ENCODE peak calls at places on chromosomes 6 and 20, in seven cellular contexts. P, O, E, B, F, Z and D are unnamed samples.
A peak's percentile ranks its signal among the peaks of the same experiment; 100 is the strongest.

GRCh38 chr6:39823187-39823815 is 31.1 kb downstream of the DAAM2 start:
- DNase-seq in F (no peak), E (no peak), B (peak; percentile 49), O (peak; percentile 58), Z (no peak), P (peak; percentile 22), D (no peak)

GRCh38 chr20:61119263-61119662 is 132.8 kb upstream of the CDH4 start:
- DNase-seq in E (no peak), F (no peak), P (no peak), B (no peak), O (no peak), Z (no peak), D (no peak)

GRCh38 chr20:36441027-36441414 is 100.3 kb upstream of the MYL9 start:
- DNase-seq in Z (no peak), E (no peak), O (no peak), F (no peak), B (no peak), P (no peak), D (no peak)

GRCh38 chr20:11912013-11912663 is 5.6 kb upstream of the BTBD3 start:
- DNase-seq in E (peak; percentile 9), P (no peak), F (no peak), Z (no peak), O (no peak), B (no peak), D (no peak)

GRCh38 chr20:29448806-29449470 is 1808.5 kb upstream of the DEFB115 start:
- DNase-seq in Z (no peak), O (no peak), F (no peak), P (no peak), E (no peak), B (no peak), D (no peak)

GRCh38 chr6:144840619-144841018 is 555.5 kb downstream of the UTRN start:
- DNase-seq in Z (no peak), P (no peak), O (no peak), B (no peak), E (no peak), F (no peak), D (no peak)

GRCh38 chr6:16470502-16471221 is 232.3 kb downstream of the GMPR start:
- DNase-seq in E (no peak), P (no peak), B (no peak), F (no peak), Z (no peak), O (no peak), D (no peak)

GRCh38 chr6:87699576-87699975 is 2.5 kb downstream of the AKIRIN2 start:
- DNase-seq in O (no peak), P (no peak), Z (no peak), B (no peak), E (no peak), F (no peak), D (no peak)

GRCh38 chr20:49982072-49982345 is 771 bp upstream of the SNAI1 start:
- DNase-seq in P (no peak), F (no peak), O (peak; percentile 48), B (no peak), Z (no peak), E (no peak), D (no peak)

GRCh38 chr20:32521780-32522524 is 63.2 kb downstream of the NOL4L start:
- DNase-seq in B (peak; percentile 64), O (peak; percentile 68), E (peak; percentile 92), Z (peak; percentile 62), P (peak; percentile 69), F (peak; percentile 60), D (peak; percentile 89)
- TF ChIP-seq CTCF in B (peak; percentile 85), O (peak; percentile 74), E (peak; percentile 99), Z (peak; percentile 85), P (peak; percentile 76), F (peak; percentile 79), D (peak; percentile 76)

DNA sequence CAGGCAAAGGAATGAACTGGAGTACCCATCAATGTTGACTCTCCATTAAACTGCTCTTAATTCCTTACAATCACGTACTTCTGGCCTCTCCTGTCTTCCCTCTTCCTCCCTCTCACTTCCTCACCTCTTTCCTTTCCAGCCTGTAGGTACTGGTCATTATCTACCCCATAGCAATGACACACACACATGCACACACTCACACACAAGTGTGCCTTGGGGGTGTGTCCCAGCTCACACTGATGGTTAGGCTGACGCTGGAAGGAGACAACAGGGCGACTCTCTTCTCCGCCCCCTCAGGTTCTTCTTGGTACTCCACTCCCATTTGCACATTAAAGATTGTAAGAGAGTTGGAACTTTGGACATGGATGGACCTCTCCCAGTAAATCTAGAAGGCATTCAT is 14.0 kb upstream of the SERPINB9 start:
- DNase-seq in B (no peak), F (no peak), E (no peak), P (peak; percentile 15), Z (no peak), O (no peak), D (no peak)
- TF ChIP-seq CTCF in B (no peak), F (no peak), E (no peak), P (no peak), Z (no peak), O (no peak), D (no peak)

DNA sequence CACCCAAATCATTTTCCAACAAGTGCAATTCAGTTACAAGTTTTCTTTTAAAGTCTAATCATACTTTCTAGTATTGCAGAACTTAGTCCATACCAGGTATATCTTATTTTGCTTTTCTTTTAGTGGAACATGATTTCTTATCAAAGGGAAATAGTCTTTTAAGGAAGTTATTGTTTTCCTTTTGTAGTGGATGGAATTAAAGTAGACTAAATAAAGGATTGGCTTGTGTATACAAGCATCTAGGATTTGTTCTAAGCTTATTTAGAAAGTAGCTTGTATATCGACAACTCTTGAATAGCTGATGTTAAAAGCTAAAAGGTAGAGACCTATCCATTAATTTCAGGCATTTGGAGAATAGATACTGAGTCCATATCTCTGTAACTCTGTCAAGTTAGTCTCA is 14.8 kb downstream of the DCBLD1 start:
- DNase-seq in F (no peak), B (no peak), E (no peak), O (no peak), P (no peak), Z (no peak), D (no peak)
- TF ChIP-seq CTCF in F (no peak), B (no peak), E (no peak), O (no peak), P (no peak), Z (no peak), D (no peak)

DNA sequence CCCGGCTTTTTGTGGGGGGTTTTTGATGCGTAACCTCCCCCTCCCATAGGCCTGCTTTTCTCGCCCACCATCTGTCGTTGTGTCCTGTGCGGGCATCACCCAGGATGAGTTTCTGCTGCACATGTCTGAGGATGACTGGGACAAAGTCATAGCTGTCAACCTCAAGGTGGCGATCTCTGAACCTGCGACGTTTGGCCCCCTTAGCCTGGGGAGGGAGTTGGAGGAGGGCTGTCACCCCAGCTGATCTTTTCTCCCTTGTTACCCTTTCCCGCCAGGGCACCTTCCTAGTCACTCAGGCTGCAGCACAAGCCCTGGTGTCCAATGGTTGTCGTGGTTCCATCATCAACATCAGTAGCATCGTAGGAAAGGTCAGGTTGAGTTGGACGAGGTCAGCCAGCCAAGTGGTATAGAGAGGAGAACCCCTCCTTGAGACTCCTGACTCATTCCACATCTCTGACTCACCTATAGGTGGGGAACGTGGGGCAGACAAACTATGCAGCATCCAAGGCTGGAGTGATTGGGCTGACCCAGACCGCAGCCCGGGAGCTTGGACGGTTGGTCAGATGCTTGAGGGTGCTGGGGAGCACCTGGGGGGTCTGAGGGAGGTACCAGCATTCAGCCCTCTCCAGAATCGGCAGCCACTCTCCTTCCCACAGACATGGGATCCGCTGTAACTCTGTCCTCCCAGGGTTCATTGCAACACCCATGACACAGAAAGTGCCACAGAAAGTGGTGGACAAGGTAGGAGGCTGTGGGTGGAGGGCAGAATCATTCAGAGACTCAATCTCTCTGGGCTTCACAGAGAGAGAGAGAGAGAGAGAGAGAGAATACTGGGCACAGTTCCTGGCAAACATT is 944 bp downstream of the HSD17B8 start:
- DNase-seq in Z (no peak), B (no peak), O (no peak), F (no peak), E (peak; percentile 55), P (no peak), D (no peak)
- TF ChIP-seq CTCF in Z (no peak), B (no peak), O (no peak), F (no peak), E (peak; percentile 10), P (no peak), D (no peak)

GRCh38 chr6:42563697-42564495 is at the start of gene UBR2:
- DNase-seq in E (peak; percentile 99), P (peak; percentile 98), B (peak; percentile 98), F (peak; percentile 85), O (peak; percentile 96), Z (peak; percentile 87), D (peak; percentile 93)
- TF ChIP-seq CTCF in E (peak; percentile 31), P (peak; percentile 32), B (peak; percentile 21), F (peak; percentile 27), O (peak; percentile 26), Z (peak; percentile 52), D (peak; percentile 59)

GRCh38 chr6:168149015-168149414 is 70.0 kb upstream of the FRMD1 start:
- DNase-seq in P (no peak), O (no peak), E (no peak), B (no peak), Z (no peak), F (no peak), D (no peak)

GRCh38 chr6:168152306-168152963 is 73.4 kb upstream of the FRMD1 start:
- DNase-seq in Z (no peak), B (no peak), E (no peak), P (peak; percentile 12), O (peak; percentile 23), F (no peak), D (no peak)

GRCh38 chr6:168147205-168147738 is 68.3 kb upstream of the FRMD1 start:
- DNase-seq in B (no peak), Z (no peak), F (no peak), P (peak; percentile 28), E (no peak), O (no peak), D (no peak)

GRCh38 chr6:168148231-168148849 is 69.3 kb upstream of the FRMD1 start:
- DNase-seq in Z (no peak), P (no peak), F (no peak), O (no peak), B (no peak), E (no peak), D (no peak)

GRCh38 chr6:168150551-168151444 is 71.8 kb upstream of the FRMD1 start:
- DNase-seq in B (no peak), O (peak; percentile 50), Z (no peak), E (no peak), F (no peak), P (peak; percentile 53), D (peak; percentile 45)
- TF ChIP-seq CTCF in B (no peak), O (no peak), Z (no peak), E (peak; percentile 84), F (no peak), P (peak; percentile 48), D (peak; percentile 52)

GRCh38 chr6:112877134-112878100 is 530.3 kb downstream of the RFPL4B start:
- DNase-seq in B (no peak), F (no peak), O (no peak), Z (no peak), E (no peak), P (no peak), D (no peak)
- TF ChIP-seq CTCF in B (no peak), F (no peak), O (no peak), Z (no peak), E (peak; percentile 41), P (no peak), D (no peak)